ENCODE peak calls at places on chromosomes 5 and 9, in five cellular contexts. One of them, this sample, is unnamed. For H3K4me1 and H3K79me1, the result is how much of the 10 kb centered on the place peaks cover.

GRCh38 chr5:96968614-96969013 is 32.7 kb downstream of the LNPEP start:
- DNase-seq in H1: no peak
- DNase-seq in neuronal stem cell: no peak
- DNase-seq in H9: no peak
- DNase-seq in IMR-90: peak
- DNase-seq in this sample: no peak

GRCh38 chr5:143573568-143574170 is 170.2 kb upstream of the NR3C1 start:
- DNase-seq in H1: no peak
- DNase-seq in H9: no peak
- DNase-seq in neuronal stem cell: no peak
- DNase-seq in IMR-90: no peak
- DNase-seq in this sample: no peak

GRCh38 chr5:142618125-142618524 is 67.8 kb downstream of the FGF1 start:
- DNase-seq in neuronal stem cell: no peak
- DNase-seq in IMR-90: peak
- DNase-seq in H9: no peak
- DNase-seq in H1: no peak
- DNase-seq in this sample: no peak

GRCh38 chr5:60366489-60366888 is 333.5 kb downstream of the DEPDC1B start:
- DNase-seq in IMR-90: no peak
- DNase-seq in H1: no peak
- DNase-seq in neuronal stem cell: no peak
- DNase-seq in H9: no peak
- DNase-seq in this sample: no peak

GRCh38 chr5:76468625-76469410 is 65.7 kb downstream of the IQGAP2 start:
- DNase-seq in H1: no peak
- DNase-seq in H9: no peak
- DNase-seq in IMR-90: no peak
- DNase-seq in neuronal stem cell: no peak
- DNase-seq in this sample: no peak

GRCh38 chr5:149902177-149902576 is 42.4 kb downstream of the PDE6A start:
- DNase-seq in H1: no peak
- DNase-seq in neuronal stem cell: no peak
- DNase-seq in H9: no peak
- DNase-seq in IMR-90: no peak
- DNase-seq in this sample: peak

GRCh38 chr5:10595678-10596309 is 31.9 kb downstream of the ANKRD33B start:
- DNase-seq in H9: no peak
- DNase-seq in IMR-90: peak
- DNase-seq in H1: no peak
- DNase-seq in neuronal stem cell: no peak
- DNase-seq in this sample: no peak

GRCh38 chr5:159605585-159605984 is 275.3 kb upstream of the IL12B start:
- DNase-seq in IMR-90: no peak
- DNase-seq in neuronal stem cell: no peak
- DNase-seq in H9: no peak
- DNase-seq in H1: no peak
- DNase-seq in this sample: peak

GRCh38 chr5:79890119-79890870 is 100.8 kb downstream of the MTX3 start:
- DNase-seq in neuronal stem cell: no peak
- DNase-seq in H9: no peak
- DNase-seq in H1: no peak
- DNase-seq in IMR-90: no peak
- DNase-seq in this sample: no peak

GRCh38 chr5:428754-429452 is 14.1 kb upstream of the EXOC3 start:
- DNase-seq in H1: no peak
- DNase-seq in neuronal stem cell: no peak
- DNase-seq in H9: no peak
- DNase-seq in IMR-90: no peak
- DNase-seq in this sample: no peak

GRCh38 chr9:134652291-134653225 is 11.0 kb downstream of the COL5A1 start:
- DNase-seq in neuronal stem cell: no peak
- DNase-seq in IMR-90: no peak
- DNase-seq in H1: no peak
- DNase-seq in H9: no peak
- DNase-seq in this sample: no peak

DNA sequence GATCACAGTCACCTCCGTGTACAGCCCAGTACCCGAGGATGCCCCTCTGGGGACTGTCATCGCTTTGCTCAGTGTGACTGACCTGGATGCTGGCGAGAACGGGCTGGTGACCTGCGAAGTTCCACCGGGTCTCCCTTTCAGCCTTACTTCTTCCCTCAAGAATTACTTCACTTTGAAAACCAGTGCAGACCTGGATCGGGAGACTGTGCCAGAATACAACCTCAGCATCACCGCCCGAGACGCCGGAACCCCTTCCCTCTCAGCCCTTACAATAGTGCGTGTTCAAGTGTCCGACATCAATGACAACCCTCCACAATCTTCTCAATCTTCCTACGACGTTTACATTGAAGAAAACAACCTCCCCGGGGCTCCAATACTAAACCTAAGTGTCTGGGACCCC is 1.4 kb downstream of the PCDHGC3 start:
- DNase-seq in neuronal stem cell: no peak
- DNase-seq in H1: no peak
- DNase-seq in IMR-90: no peak
- DNase-seq in H9: no peak
- DNase-seq in this sample: no peak
- H3K4me1 ChIP-seq in neuronal stem cell: under half
- H3K4me1 ChIP-seq in H1: under half
- H3K4me1 ChIP-seq in IMR-90: under half
- H3K4me1 ChIP-seq in H9: under half
- H3K4me1 ChIP-seq in this sample: under half

GRCh38 chr5:174459832-174460448 is 264.4 kb upstream of the MSX2 start:
- DNase-seq in IMR-90: no peak
- DNase-seq in neuronal stem cell: no peak
- DNase-seq in H9: no peak
- DNase-seq in H1: no peak
- DNase-seq in this sample: no peak
- H3K79me1 ChIP-seq in IMR-90: under half
- H3K79me1 ChIP-seq in neuronal stem cell: under half
- H3K79me1 ChIP-seq in H9: under half
- H3K79me1 ChIP-seq in H1: under half
- H3K79me1 ChIP-seq in this sample: under half

DNA sequence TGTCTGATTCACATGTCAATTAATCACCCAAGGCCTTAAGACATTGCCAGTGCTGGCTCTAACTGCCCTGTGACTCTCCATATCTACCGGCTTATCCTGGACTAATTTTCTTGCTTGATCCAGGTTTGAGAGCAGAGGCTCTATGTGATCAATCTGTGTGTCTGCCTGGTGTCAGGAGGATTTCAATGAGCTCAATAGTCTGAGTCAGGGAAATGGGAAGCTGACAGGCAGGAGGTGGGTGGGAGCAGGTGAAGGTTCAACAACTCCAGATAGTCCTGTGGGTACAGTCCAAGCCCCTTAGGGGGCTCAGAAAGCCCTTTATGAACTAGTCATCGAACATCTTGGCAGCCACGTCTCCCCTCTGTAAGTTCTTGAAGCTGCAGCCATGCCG is 72.2 kb downstream of the SHB start:
- DNase-seq in neuronal stem cell: no peak
- DNase-seq in H9: no peak
- DNase-seq in H1: no peak
- DNase-seq in IMR-90: no peak
- DNase-seq in this sample: no peak
- H2BK15ac ChIP-seq in neuronal stem cell: no peak
- H2BK15ac ChIP-seq in H9: no peak
- H2BK15ac ChIP-seq in H1: no peak
- H2BK15ac ChIP-seq in IMR-90: no peak
- H2BK15ac ChIP-seq in this sample: no peak

DNA sequence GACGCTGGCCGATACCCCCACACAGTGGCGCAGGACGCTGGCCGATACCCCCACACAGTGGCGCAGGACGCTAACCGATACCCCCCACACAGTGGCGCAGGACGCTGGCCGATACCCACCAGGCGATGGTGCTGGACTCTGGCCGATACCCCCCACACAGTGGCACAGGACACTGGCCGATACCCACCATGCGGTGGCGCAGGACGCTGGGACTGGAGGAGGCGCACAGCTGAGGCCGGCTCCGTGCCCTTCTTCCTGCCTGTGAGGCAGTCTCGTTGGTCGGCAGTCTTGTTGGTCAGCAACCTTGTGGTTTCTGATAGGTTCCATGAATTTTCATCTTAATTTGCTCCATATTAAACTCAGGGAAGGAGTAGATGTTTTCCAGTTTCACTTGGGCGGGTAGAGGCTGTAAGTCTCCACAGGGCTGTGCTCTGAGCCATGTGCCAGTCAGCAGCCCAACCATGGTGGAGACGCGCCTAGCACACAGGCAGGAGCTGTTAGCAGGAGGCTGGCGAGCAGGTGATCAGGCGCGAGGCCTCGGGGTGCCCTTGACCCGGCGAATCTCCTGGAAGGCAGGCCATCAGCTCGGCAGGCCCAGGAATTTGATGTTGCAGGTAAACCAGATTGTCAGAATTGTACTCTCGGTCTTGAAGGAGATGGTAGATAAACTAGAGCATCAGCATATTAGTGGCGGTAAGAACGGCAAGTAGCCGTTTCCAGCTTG is 75.6 kb downstream of the EHMT1 start:
- DNase-seq in H9: peak
- DNase-seq in H1: no peak
- DNase-seq in IMR-90: no peak
- DNase-seq in neuronal stem cell: no peak
- DNase-seq in this sample: no peak
- H3K4me1 ChIP-seq in H9: under half
- H3K4me1 ChIP-seq in H1: under half
- H3K4me1 ChIP-seq in IMR-90: under half
- H3K4me1 ChIP-seq in neuronal stem cell: under half
- H3K4me1 ChIP-seq in this sample: under half